ENCODE peak calls at places on chromosomes 11 and 22, in nine cellular contexts. I is lung microvascular endothelial cell; M is activated CD8-positive, alpha-beta T cell treated with anti-CD3 and anti-CD28 coated beads, Interleukin-2, amount 10 ng/mL, durations not matched to agents 7 days and 5 days; K is NCI-H2171 treated with DMSO at 0.1 percent for 48 hours; J is AG04450; W is fibroblast of lung; C is NCI-H460; G is activated effector memory CD4-positive, alpha-beta T cell treated with Interleukin-2 at 50 U/mL for 16 hours; T is GM04503. N is an unnamed sample.

GRCh38 chr11:118373263-118373662 is 13.9 kb downstream of the UBE4A start:
- DNase-seq in K (no peak), T (no peak), G (no peak), W (no peak), M (no peak), I (no peak), J (no peak), C (no peak), N (no peak)

GRCh38 chr11:100356035-100356434 is 331.1 kb upstream of the ARHGAP42 start:
- DNase-seq in I (no peak), T (no peak), K (no peak), W (no peak), G (no peak), M (no peak), J (no peak), C (no peak), N (no peak)

GRCh38 chr11:102794382-102794781 is 3.6 kb downstream of the MMP1 start:
- DNase-seq in K (no peak), M (peak), G (no peak), J (no peak), I (peak), C (no peak), T (no peak), W (no peak), N (peak)

GRCh38 chr11:69879734-69880005 is 60.5 kb upstream of the FGF3 start:
- DNase-seq in T (no peak), K (no peak), C (no peak), W (no peak), I (no peak), G (no peak), M (no peak), J (no peak), N (no peak)

GRCh38 chr11:130726234-130726559 is 190.1 kb downstream of the SNX19 start:
- DNase-seq in K (no peak), W (peak), I (peak), T (no peak), M (no peak), G (no peak), C (no peak), J (no peak), N (no peak)

GRCh38 chr11:28697920-28698827 is 590.0 kb downstream of the METTL15 start:
- DNase-seq in M (peak), G (no peak), J (no peak), T (no peak), C (peak), K (peak), I (peak), W (peak), N (peak)

GRCh38 chr11:130513132-130513531 is 64.7 kb downstream of the ADAMTS15 start:
- DNase-seq in K (peak), J (no peak), I (peak), M (no peak), W (peak), G (no peak), T (peak), C (no peak), N (no peak)

GRCh38 chr11:10480026-10480425 is 25.0 kb downstream of the AMPD3 start:
- DNase-seq in W (no peak), J (no peak), I (no peak), C (no peak), T (no peak), K (no peak), G (no peak), M (no peak), N (no peak)

GRCh38 chr11:117409511-117409910 is 81.9 kb downstream of the CEP164 start:
- DNase-seq in T (no peak), J (no peak), C (no peak), G (no peak), M (no peak), K (no peak), I (no peak), W (no peak), N (no peak)

GRCh38 chr22:35596821-35597220 is 20.3 kb downstream of the MB start:
- DNase-seq in I (no peak), J (no peak), M (no peak), C (no peak), G (no peak), W (no peak), T (no peak), K (no peak), N (peak)

GRCh38 chr11:112644410-112645131 is 316.6 kb upstream of the NCAM1 start:
- DNase-seq in M (no peak), J (no peak), W (no peak), I (no peak), K (no peak), T (no peak), C (no peak), G (no peak), N (no peak)

GRCh38 chr11:126354631-126355323 is 709 bp upstream of the ST3GAL4 start:
- DNase-seq in T (no peak), G (no peak), W (no peak), I (no peak), J (no peak), K (no peak), M (peak), C (no peak), N (no peak)

GRCh38 chr11:116986521-116987105 is 111.6 kb downstream of the SIK3 start:
- DNase-seq in W (peak), M (no peak), G (no peak), C (peak), K (no peak), J (no peak), T (peak), I (no peak), N (peak)

GRCh38 chr11:11843233-11843632 is 1.5 kb downstream of the USP47 start:
- DNase-seq in W (peak), K (peak), I (peak), T (no peak), J (peak), C (peak), M (no peak), G (no peak), N (peak)

GRCh38 chr11:78082146-78082545 is 2.5 kb upstream of the NDUFC2 start:
- DNase-seq in C (no peak), K (no peak), G (no peak), I (no peak), T (no peak), W (no peak), M (no peak), J (no peak), N (no peak)

GRCh38 chr22:41286639-41287091 is 678 bp upstream of the RANGAP1 start:
- DNase-seq in C (peak), J (no peak), M (peak), W (peak), I (peak), T (no peak), K (peak), G (peak), N (no peak)

GRCh38 chr22:40057652-40058051 is 62.9 kb downstream of the FAM83F start:
- DNase-seq in G (no peak), C (no peak), M (no peak), T (no peak), I (no peak), W (no peak), J (no peak), K (no peak), N (no peak)

GRCh38 chr11:94553938-94554337 is 10.2 kb downstream of the FUT4 start:
- DNase-seq in K (peak), G (no peak), W (peak), I (no peak), C (no peak), M (no peak), J (peak), T (no peak), N (no peak)

GRCh38 chr22:46798366-46799057 is 36.1 kb downstream of the TBC1D22A start:
- DNase-seq in T (no peak), W (peak), G (peak), C (peak), K (peak), I (peak), M (peak), J (peak), N (peak)

GRCh38 chr11:112555491-112556364 is 295.1 kb upstream of the PLET1 start:
- DNase-seq in T (no peak), I (peak), G (peak), K (no peak), J (no peak), W (peak), C (peak), M (peak), N (peak)

GRCh38 chr11:111429066-111429506 is 50.0 kb upstream of the POU2AF1 start:
- DNase-seq in G (no peak), J (no peak), C (peak), T (peak), I (peak), W (peak), K (peak), M (peak), N (peak)

GRCh38 chr11:43172477-43172876 is 139.3 kb upstream of the API5 start:
- DNase-seq in M (no peak), C (no peak), T (no peak), W (no peak), J (no peak), I (no peak), G (no peak), K (no peak), N (no peak)

N was measured in cardiac muscle cell.